ENCODE peak calls at places on chromosome 9, in ten cellular contexts. O is lower lobe of right lung, E is kidney, Q is retinal pigment epithelial cell, N is cardiac muscle cell, I is heart right ventricle, U is GM23338, D is spleen, F is AG04450, T is right lobe of liver. Z is an unnamed sample.
A peak's percentile ranks its signal among the peaks of the same experiment; 100 is the strongest.

GRCh38 chr9:87862536-87863268 is 20.0 kb upstream of the SPATA31E1 start:
- DNase-seq in N (no peak), F (peak; percentile 42), I (no peak), U (no peak), E (no peak), T (no peak), O (no peak), D (no peak), Q (peak; percentile 63), Z (peak; percentile 84)

GRCh38 chr9:69542942-69543704 is 129.0 kb downstream of the APBA1 start:
- DNase-seq in E (no peak), N (peak; percentile 39), Q (no peak), O (no peak), D (no peak), I (no peak), T (no peak), U (peak; percentile 55), F (no peak), Z (no peak)

GRCh38 chr9:134951461-134951860 is 33.7 kb upstream of the FCN1 start:
- DNase-seq in Q (no peak), U (no peak), O (no peak), D (peak; percentile 50), T (no peak), I (no peak), E (peak; percentile 51), N (no peak), F (no peak), Z (no peak)

GRCh38 chr9:117178596-117179111 is 236.2 kb downstream of the ASTN2 start:
- DNase-seq in N (no peak), I (no peak), U (no peak), D (no peak), O (no peak), Q (no peak), F (no peak), T (no peak), E (no peak), Z (no peak)

GRCh38 chr9:14829204-14829603 is 81.0 kb downstream of the FREM1 start:
- DNase-seq in Q (no peak), E (no peak), I (no peak), F (no peak), D (no peak), O (no peak), N (no peak), T (no peak), U (no peak), Z (no peak)

GRCh38 chr9:27337833-27338526 is 41.0 kb upstream of the EQTN start:
- DNase-seq in F (no peak), I (no peak), E (no peak), D (no peak), T (no peak), U (no peak), Q (no peak), N (no peak), O (peak; percentile 66), Z (no peak)

GRCh38 chr9:69134412-69134811 is 39.7 kb upstream of the TJP2 start:
- DNase-seq in I (peak; percentile 1), Q (no peak), N (no peak), F (no peak), E (no peak), U (no peak), O (no peak), T (no peak), D (no peak), Z (no peak)

GRCh38 chr9:136746621-136747020 is 1.7 kb downstream of the LCN6 start:
- DNase-seq in T (no peak), E (peak; percentile 81), I (no peak), N (no peak), O (no peak), D (no peak), U (no peak), Q (no peak), F (no peak), Z (no peak)

GRCh38 chr9:470795-471194 is 256.1 kb downstream of the DOCK8 start:
- DNase-seq in O (no peak), U (no peak), N (no peak), Q (no peak), T (no peak), F (no peak), D (no peak), I (no peak), E (no peak), Z (no peak)

GRCh38 chr9:20512106-20512505 is 110.2 kb downstream of the MLLT3 start:
- DNase-seq in Q (peak; percentile 4), F (peak; percentile 24), D (no peak), N (no peak), U (no peak), T (no peak), O (no peak), I (no peak), E (no peak), Z (peak; percentile 59)

GRCh38 chr9:138052322-138052615 is 174.7 kb downstream of the CACNA1B start:
- DNase-seq in N (no peak), U (no peak), D (peak; percentile 50), Q (no peak), T (no peak), O (no peak), I (no peak), F (no peak), E (peak; percentile 43), Z (no peak)

GRCh38 chr9:78954286-78954685 is 617.5 kb upstream of the TLE4 start:
- DNase-seq in F (no peak), I (no peak), N (no peak), E (no peak), Q (no peak), O (no peak), U (no peak), T (no peak), D (no peak), Z (no peak)

GRCh38 chr9:133048595-133048994 is 13.2 kb upstream of the CEL start:
- DNase-seq in Q (no peak), N (no peak), I (no peak), O (no peak), F (no peak), E (no peak), T (no peak), U (peak; percentile 46), D (no peak), Z (no peak)

GRCh38 chr9:112624711-112625707 is 92.9 kb downstream of the INIP start:
- DNase-seq in N (no peak), F (no peak), T (no peak), Q (no peak), D (no peak), E (no peak), O (no peak), I (no peak), U (peak; percentile 34), Z (no peak)

GRCh38 chr9:19666575-19666974 is 122.3 kb downstream of the SLC24A2 start:
- DNase-seq in F (no peak), U (no peak), T (no peak), Q (no peak), N (no peak), I (no peak), O (no peak), D (no peak), E (no peak), Z (no peak)

GRCh38 chr9:79213417-79214125 is 358.2 kb upstream of the TLE4 start:
- DNase-seq in I (no peak), E (no peak), N (no peak), Q (no peak), U (no peak), T (no peak), O (no peak), F (no peak), D (no peak), Z (peak; percentile 26)

GRCh38 chr9:110575169-110575568 is 4.4 kb downstream of the SVEP1 start:
- DNase-seq in D (no peak), U (no peak), I (no peak), N (no peak), F (no peak), T (no peak), O (no peak), Q (no peak), E (no peak), Z (no peak)
- H3K4me3 ChIP-seq in D (no peak overlapping the region), U (no peak overlapping the region), I (no peak overlapping the region), N (no peak overlapping the region), F (no peak overlapping the region), T (no peak overlapping the region), O (peak overlapping the region; percentile 60), Q (no peak overlapping the region), E (no peak overlapping the region), Z (no peak overlapping the region)

GRCh38 chr9:13278023-13278367 is 1.5 kb downstream of the MPDZ start:
- DNase-seq in Q (no peak), T (no peak), I (no peak), F (no peak), O (no peak), D (no peak), N (no peak), E (no peak), U (no peak), Z (peak; percentile 86)
- H3K4me3 ChIP-seq in Q (peak overlapping the region; percentile 83), T (peak overlapping the region; percentile 54), I (peak overlapping the region; percentile 88), F (peak overlapping the region; percentile 75), O (peak overlapping the region; percentile 70), D (peak overlapping the region; percentile 61), N (peak overlapping the region; percentile 82), E (peak overlapping the region; percentile 71), U (peak overlapping the region; percentile 83), Z (peak overlapping the region; percentile 75)

DNA sequence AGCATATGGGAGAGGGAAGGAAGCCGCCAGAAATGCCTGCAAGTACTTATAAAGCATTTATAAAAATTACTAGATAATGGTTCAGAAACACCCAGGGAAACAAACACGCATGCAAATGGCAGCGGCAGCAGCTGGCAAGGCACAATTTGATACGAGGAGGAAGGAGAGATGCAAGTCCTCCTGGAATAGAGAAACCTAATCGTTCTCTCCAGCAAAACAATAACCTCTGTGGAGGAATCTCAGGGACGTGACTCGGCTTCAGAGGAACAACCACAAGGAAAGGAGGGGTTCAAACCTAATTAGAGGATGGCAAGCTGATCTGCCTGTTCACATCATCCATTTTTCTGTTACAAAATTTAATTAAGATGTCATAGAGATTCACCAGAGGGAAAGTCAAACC is 8.8 kb downstream of the TTLL11 start:
- DNase-seq in T (no peak), N (no peak), F (no peak), D (no peak), E (no peak), U (no peak), I (no peak), Q (no peak), O (no peak), Z (no peak)
- H3K4me3 ChIP-seq in T (no peak overlapping the region), N (no peak overlapping the region), F (no peak overlapping the region), D (no peak overlapping the region), E (no peak overlapping the region), U (no peak overlapping the region), I (no peak overlapping the region), Q (no peak overlapping the region), O (no peak overlapping the region), Z (no peak overlapping the region)

DNA sequence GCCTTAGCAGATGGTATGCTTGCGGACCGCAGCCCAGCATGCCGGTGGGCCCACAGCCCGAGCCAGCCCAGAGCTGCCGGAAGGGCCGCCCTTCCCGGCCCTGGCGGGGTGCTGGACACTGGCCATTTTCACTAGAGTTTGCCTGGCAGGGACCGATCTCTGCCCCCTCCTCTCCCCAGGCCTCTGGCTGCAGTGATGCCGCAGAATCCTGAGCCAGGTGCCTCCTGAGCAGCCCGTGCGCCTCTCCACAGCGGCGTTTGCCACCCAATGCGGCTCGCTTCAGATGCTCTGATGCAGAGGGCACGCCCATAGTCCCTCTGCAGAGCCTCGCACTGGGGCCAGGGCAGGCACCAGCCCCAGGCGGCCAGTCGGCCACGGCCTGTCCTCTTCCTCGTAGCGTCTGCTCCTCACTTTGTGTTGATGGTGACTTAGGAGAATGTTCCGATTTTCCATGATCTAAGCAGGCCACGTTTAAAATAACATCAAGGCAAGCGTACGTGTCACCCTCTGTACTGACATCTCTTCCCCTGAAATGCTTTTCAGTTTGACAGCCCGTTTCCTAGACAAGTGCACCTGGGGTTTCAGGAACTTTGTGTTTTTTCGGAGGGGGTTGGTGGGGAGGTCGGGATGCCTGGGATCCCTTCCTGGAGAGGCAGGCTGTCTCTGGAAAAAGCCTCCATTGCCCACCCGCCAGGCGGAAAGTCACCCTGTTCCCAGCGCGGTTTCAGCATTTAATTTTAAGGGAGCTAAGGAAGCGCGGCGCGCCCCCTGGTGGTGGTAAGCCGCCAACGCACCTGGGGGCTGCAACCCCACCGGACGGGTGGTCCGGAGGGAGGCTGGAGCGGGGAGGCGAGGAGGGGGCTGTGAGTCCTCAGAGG is 29.8 kb upstream of the HMCN2 start:
- DNase-seq in U (peak; percentile 88), I (peak; percentile 54), E (no peak), Q (no peak), F (peak; percentile 13), D (peak; percentile 92), T (peak; percentile 63), O (peak; percentile 84), N (peak; percentile 82), Z (peak; percentile 46)
- H3K4me3 ChIP-seq in U (no peak overlapping the region), I (no peak overlapping the region), E (no peak overlapping the region), Q (no peak overlapping the region), F (no peak overlapping the region), D (no peak overlapping the region), T (no peak overlapping the region), O (no peak overlapping the region), N (no peak overlapping the region), Z (no peak overlapping the region)